ENCODE peak calls at places on chromosomes 6 and 20, in five cellular contexts. One of them, this sample, is unnamed.

GRCh38 chr6:211856-212497 is 80.3 kb upstream of the DUSP22 start:
- DNase-seq in mammary epithelial cell: no peak
- DNase-seq in PC-3: no peak
- DNase-seq in astrocyte: no peak
- DNase-seq in HepG2: no peak
- DNase-seq in this sample: no peak

GRCh38 chr20:35618372-35619131 is 2.9 kb downstream of the SPAG4 start:
- DNase-seq in astrocyte: peak
- DNase-seq in mammary epithelial cell: peak
- DNase-seq in HepG2: no peak
- DNase-seq in PC-3: peak
- DNase-seq in this sample: no peak

GRCh38 chr20:62370115-62370806 is 3.1 kb upstream of the LAMA5 start:
- DNase-seq in mammary epithelial cell: peak
- DNase-seq in HepG2: no peak
- DNase-seq in PC-3: peak
- DNase-seq in astrocyte: peak
- DNase-seq in this sample: no peak

GRCh38 chr6:36692220-36692619 is 5.4 kb upstream of the RAB44 start:
- DNase-seq in HepG2: no peak
- DNase-seq in astrocyte: no peak
- DNase-seq in PC-3: no peak
- DNase-seq in mammary epithelial cell: no peak
- DNase-seq in this sample: no peak

GRCh38 chr6:74091133-74091793 is 395.3 kb downstream of the CD109 start:
- DNase-seq in PC-3: peak
- DNase-seq in mammary epithelial cell: peak
- DNase-seq in astrocyte: peak
- DNase-seq in HepG2: peak
- DNase-seq in this sample: no peak

GRCh38 chr6:144286503-144287393 is 1.6 kb downstream of the UTRN start:
- DNase-seq in astrocyte: peak
- DNase-seq in mammary epithelial cell: peak
- DNase-seq in PC-3: peak
- DNase-seq in HepG2: peak
- DNase-seq in this sample: peak

GRCh38 chr6:15462717-15463525 is 199.9 kb downstream of the DTNBP1 start:
- DNase-seq in mammary epithelial cell: no peak
- DNase-seq in HepG2: no peak
- DNase-seq in PC-3: peak
- DNase-seq in astrocyte: peak
- DNase-seq in this sample: no peak

GRCh38 chr6:77322604-77323003 is 140.7 kb downstream of the HTR1B start:
- DNase-seq in astrocyte: no peak
- DNase-seq in mammary epithelial cell: no peak
- DNase-seq in PC-3: no peak
- DNase-seq in HepG2: no peak
- DNase-seq in this sample: no peak

GRCh38 chr6:108546079-108547049 is 14.4 kb upstream of the FOXO3 start:
- DNase-seq in HepG2: no peak
- DNase-seq in PC-3: no peak
- DNase-seq in mammary epithelial cell: no peak
- DNase-seq in astrocyte: no peak
- DNase-seq in this sample: no peak

DNA sequence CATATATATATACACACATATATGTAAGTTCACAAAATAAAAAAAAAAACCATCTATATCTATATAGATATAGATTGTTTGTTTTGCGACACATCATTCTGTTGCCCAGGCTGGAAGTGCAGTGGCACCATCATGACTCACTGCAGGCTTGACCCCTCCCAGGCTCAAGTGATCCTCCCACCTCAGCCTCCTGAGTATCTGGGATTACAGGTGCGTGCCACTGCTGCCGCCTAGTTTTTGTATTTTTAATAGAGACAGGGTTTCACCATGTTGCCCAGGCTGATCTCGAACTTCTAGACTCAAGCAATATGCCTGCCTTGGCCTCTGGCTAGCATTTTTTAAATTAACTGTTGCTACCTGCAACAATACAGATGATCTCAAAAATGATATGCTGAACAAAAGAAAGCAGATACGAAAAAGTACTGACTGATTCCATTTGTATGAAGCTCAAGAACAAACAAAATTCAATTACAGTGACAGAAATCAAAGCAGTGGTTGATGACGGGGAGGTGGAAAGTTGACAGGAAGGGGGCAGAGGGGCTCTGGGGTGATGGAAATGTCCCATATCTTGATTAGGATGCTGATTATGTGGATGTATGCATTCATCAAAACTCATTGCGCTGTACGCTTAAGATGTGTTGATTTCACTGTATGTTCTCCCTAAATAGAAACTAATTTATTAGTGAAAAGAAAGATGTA is 49.6 kb downstream of the ATXN1 start:
- DNase-seq in mammary epithelial cell: peak
- DNase-seq in PC-3: peak
- DNase-seq in astrocyte: no peak
- DNase-seq in HepG2: peak
- DNase-seq in this sample: no peak
- TF ChIP-seq CTCF in mammary epithelial cell: no peak
- TF ChIP-seq CTCF in PC-3: peak
- TF ChIP-seq CTCF in astrocyte: no peak
- TF ChIP-seq CTCF in HepG2: no peak
- TF ChIP-seq CTCF in this sample: peak

DNA sequence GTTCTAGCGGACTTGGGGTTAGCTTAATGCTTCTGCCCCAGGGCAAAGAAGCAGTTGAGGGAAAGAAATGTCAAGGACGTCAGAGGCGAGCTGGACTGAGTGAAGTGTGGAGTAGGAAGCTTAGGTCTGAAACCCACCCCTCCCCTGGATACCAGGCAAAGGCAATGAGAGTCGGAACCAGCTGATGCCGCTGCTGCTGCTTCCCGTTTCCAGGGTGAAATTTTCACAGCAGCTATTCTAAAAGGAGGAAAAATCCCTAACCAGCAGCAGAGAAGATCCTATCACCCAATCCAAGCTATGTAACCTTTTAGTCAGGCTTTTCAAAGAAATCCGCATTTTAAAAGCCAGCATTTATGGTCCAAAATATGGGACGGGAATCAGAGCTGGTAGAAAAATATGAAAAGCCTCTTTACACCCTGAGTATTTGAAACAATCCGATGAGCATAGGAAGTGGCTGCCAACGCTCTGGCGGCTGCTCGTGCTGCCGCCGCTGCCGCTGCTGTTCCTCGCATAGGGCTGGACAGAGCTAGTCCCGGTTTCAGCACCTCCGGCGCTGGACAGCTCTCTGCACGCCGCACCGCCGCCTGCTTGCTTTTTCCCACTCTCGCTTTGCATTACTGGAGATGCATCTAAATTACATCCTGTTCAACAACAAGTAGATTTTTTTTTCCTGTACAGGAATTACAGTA is 564.2 kb downstream of the LMBRD1 start:
- DNase-seq in HepG2: peak
- DNase-seq in mammary epithelial cell: peak
- DNase-seq in PC-3: peak
- DNase-seq in astrocyte: peak
- DNase-seq in this sample: no peak
- H3K27ac ChIP-seq in HepG2: no peak
- H3K27ac ChIP-seq in mammary epithelial cell: no peak
- H3K27ac ChIP-seq in PC-3: no peak
- H3K27ac ChIP-seq in astrocyte: no peak
- H3K27ac ChIP-seq in this sample: no peak

GRCh38 chr6:90846824-90847223 is 260.0 kb upstream of the MAP3K7 start:
- DNase-seq in astrocyte: no peak
- DNase-seq in PC-3: peak
- DNase-seq in mammary epithelial cell: peak
- DNase-seq in HepG2: no peak
- DNase-seq in this sample: no peak
- TF ChIP-seq CTCF in astrocyte: no peak
- TF ChIP-seq CTCF in PC-3: peak
- TF ChIP-seq CTCF in mammary epithelial cell: peak
- TF ChIP-seq CTCF in HepG2: no peak
- TF ChIP-seq CTCF in this sample: peak

GRCh38 chr6:167832497-167833395 is 6.0 kb downstream of the AFDN start:
- DNase-seq in mammary epithelial cell: no peak
- DNase-seq in astrocyte: no peak
- DNase-seq in PC-3: peak
- DNase-seq in HepG2: no peak
- DNase-seq in this sample: no peak

GRCh38 chr6:167831281-167831680 is 4.6 kb downstream of the AFDN start:
- DNase-seq in HepG2: no peak
- DNase-seq in PC-3: no peak
- DNase-seq in mammary epithelial cell: no peak
- DNase-seq in astrocyte: no peak
- DNase-seq in this sample: no peak

GRCh38 chr6:167836722-167837121 is 10.0 kb downstream of the AFDN start:
- DNase-seq in astrocyte: no peak
- DNase-seq in mammary epithelial cell: no peak
- DNase-seq in PC-3: no peak
- DNase-seq in HepG2: no peak
- DNase-seq in this sample: no peak

GRCh38 chr6:167835260-167835659 is 8.5 kb downstream of the AFDN start:
- DNase-seq in mammary epithelial cell: no peak
- DNase-seq in HepG2: no peak
- DNase-seq in PC-3: no peak
- DNase-seq in astrocyte: no peak
- DNase-seq in this sample: no peak

GRCh38 chr6:167833396-167833763 is 6.7 kb downstream of the AFDN start:
- DNase-seq in PC-3: no peak
- DNase-seq in mammary epithelial cell: no peak
- DNase-seq in HepG2: no peak
- DNase-seq in astrocyte: no peak
- DNase-seq in this sample: no peak
- H3K27ac ChIP-seq in PC-3: no peak
- H3K27ac ChIP-seq in mammary epithelial cell: peak
- H3K27ac ChIP-seq in HepG2: peak
- H3K27ac ChIP-seq in astrocyte: no peak
- H3K27ac ChIP-seq in this sample: no peak

GRCh38 chr6:13711384-13711725 is 280 bp downstream of the RANBP9 start:
- DNase-seq in HepG2: no peak
- DNase-seq in mammary epithelial cell: no peak
- DNase-seq in astrocyte: peak
- DNase-seq in PC-3: no peak
- DNase-seq in this sample: no peak
- TF ChIP-seq CTCF in HepG2: peak
- TF ChIP-seq CTCF in mammary epithelial cell: no peak
- TF ChIP-seq CTCF in astrocyte: no peak
- TF ChIP-seq CTCF in PC-3: peak
- TF ChIP-seq CTCF in this sample: peak

GRCh38 chr6:40192516-40192915 is 258.3 kb upstream of the MOCS1 start:
- DNase-seq in mammary epithelial cell: no peak
- DNase-seq in PC-3: no peak
- DNase-seq in astrocyte: no peak
- DNase-seq in HepG2: no peak
- DNase-seq in this sample: no peak

GRCh38 chr6:40188931-40189330 is 254.7 kb upstream of the MOCS1 start:
- DNase-seq in HepG2: no peak
- DNase-seq in mammary epithelial cell: no peak
- DNase-seq in PC-3: no peak
- DNase-seq in astrocyte: no peak
- DNase-seq in this sample: no peak

GRCh38 chr6:40185486-40185885 is 251.2 kb upstream of the MOCS1 start:
- DNase-seq in HepG2: no peak
- DNase-seq in astrocyte: no peak
- DNase-seq in mammary epithelial cell: no peak
- DNase-seq in PC-3: no peak
- DNase-seq in this sample: no peak

GRCh38 chr6:40183902-40184301 is 249.6 kb upstream of the MOCS1 start:
- DNase-seq in PC-3: no peak
- DNase-seq in mammary epithelial cell: no peak
- DNase-seq in astrocyte: no peak
- DNase-seq in HepG2: no peak
- DNase-seq in this sample: no peak

DNA sequence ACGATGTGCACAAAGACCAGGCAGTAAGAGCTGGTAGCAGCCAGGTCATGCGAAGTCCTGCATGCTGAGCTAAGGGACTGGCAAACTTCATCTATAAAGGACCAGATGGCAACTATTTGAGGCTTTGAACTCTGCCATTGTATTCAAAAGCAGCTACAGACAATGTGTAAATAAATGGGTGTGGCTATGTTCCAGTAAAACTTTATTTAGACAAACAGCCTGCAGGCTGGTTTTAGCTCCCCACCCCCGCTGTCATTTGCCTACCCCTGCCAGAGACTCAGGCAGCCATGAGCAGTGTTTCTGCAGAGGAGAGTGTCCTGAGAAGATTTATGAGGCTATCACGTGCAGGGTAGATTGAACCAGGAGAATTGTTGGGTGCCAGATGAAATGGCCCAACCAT is 253.4 kb upstream of the MOCS1 start:
- DNase-seq in mammary epithelial cell: no peak
- DNase-seq in astrocyte: no peak
- DNase-seq in PC-3: no peak
- DNase-seq in HepG2: no peak
- DNase-seq in this sample: no peak
- H3K27ac ChIP-seq in mammary epithelial cell: no peak
- H3K27ac ChIP-seq in astrocyte: no peak
- H3K27ac ChIP-seq in PC-3: no peak
- H3K27ac ChIP-seq in HepG2: no peak
- H3K27ac ChIP-seq in this sample: no peak

GRCh38 chr20:46009847-46010246 is 1.1 kb downstream of the MMP9 start:
- DNase-seq in PC-3: no peak
- DNase-seq in HepG2: no peak
- DNase-seq in astrocyte: no peak
- DNase-seq in mammary epithelial cell: no peak
- DNase-seq in this sample: no peak

GRCh38 chr20:46013826-46014516 is 5.3 kb downstream of the MMP9 start:
- DNase-seq in HepG2: peak
- DNase-seq in astrocyte: no peak
- DNase-seq in mammary epithelial cell: peak
- DNase-seq in PC-3: peak
- DNase-seq in this sample: no peak

GRCh38 chr20:46010491-46011405 is 2.0 kb downstream of the MMP9 start:
- DNase-seq in HepG2: no peak
- DNase-seq in mammary epithelial cell: no peak
- DNase-seq in astrocyte: no peak
- DNase-seq in PC-3: no peak
- DNase-seq in this sample: no peak

GRCh38 chr20:46012926-46013825 is 4.5 kb downstream of the MMP9 start:
- DNase-seq in HepG2: no peak
- DNase-seq in astrocyte: no peak
- DNase-seq in mammary epithelial cell: no peak
- DNase-seq in PC-3: no peak
- DNase-seq in this sample: no peak

GRCh38 chr20:46011631-46012482 is 3.1 kb downstream of the MMP9 start:
- DNase-seq in astrocyte: no peak
- DNase-seq in HepG2: peak
- DNase-seq in PC-3: peak
- DNase-seq in mammary epithelial cell: no peak
- DNase-seq in this sample: no peak
- TF ChIP-seq CTCF in astrocyte: no peak
- TF ChIP-seq CTCF in HepG2: peak
- TF ChIP-seq CTCF in PC-3: peak
- TF ChIP-seq CTCF in mammary epithelial cell: peak
- TF ChIP-seq CTCF in this sample: peak

GRCh38 chr6:157240059-157240959 is 83.0 kb downstream of the TMEM242 start:
- DNase-seq in PC-3: peak
- DNase-seq in astrocyte: peak
- DNase-seq in HepG2: peak
- DNase-seq in mammary epithelial cell: no peak
- DNase-seq in this sample: no peak
- H3K27ac ChIP-seq in PC-3: peak
- H3K27ac ChIP-seq in astrocyte: no peak
- H3K27ac ChIP-seq in HepG2: no peak
- H3K27ac ChIP-seq in mammary epithelial cell: no peak
- H3K27ac ChIP-seq in this sample: no peak